ENCODE peak calls at places on chromosomes 4 and X, in ten cellular contexts. Q, F, O, C, B, S, Y, N, D and T are unnamed samples.

GRCh38 chr4:99323761-99324160 is 2.6 kb upstream of the ADH1B start:
- DNase-seq in Q (no peak), F (no peak), O (no peak), C (no peak), B (peak; percentile 76), S (peak; percentile 81), Y (no peak), N (peak; percentile 46), D (peak; percentile 60), T (peak; percentile 76)

GRCh38 chrX:87516716-87517115 is 886 bp upstream of the KLHL4 start:
- DNase-seq in Q (no peak), F (no peak), O (no peak), C (no peak), B (no peak), S (no peak), Y (no peak), N (peak; percentile 55), D (no peak), T (no peak)

GRCh38 chr4:117777721-117778120 is 256.6 kb upstream of the NDST3 start:
- DNase-seq in Q (no peak), F (no peak), O (no peak), C (no peak), B (no peak), S (no peak), Y (no peak), N (no peak), D (no peak), T (no peak)

GRCh38 chr4:27921236-27921635 is 1060.6 kb downstream of the STIM2 start:
- DNase-seq in Q (no peak), F (no peak), O (no peak), C (no peak), B (no peak), S (no peak), Y (no peak), N (peak; percentile 22), D (no peak), T (no peak)

GRCh38 chr4:172962564-172963353 is 205.9 kb upstream of the GALNT7 start:
- DNase-seq in Q (peak; percentile 72), F (no peak), O (no peak), C (no peak), B (no peak), S (peak; percentile 90), Y (no peak), N (peak; percentile 96), D (peak; percentile 93), T (peak; percentile 12)

GRCh38 chr4:185640809-185641675 is 105.7 kb upstream of the PDLIM3 start:
- DNase-seq in Q (no peak), F (peak; percentile 12), O (no peak), C (no peak), B (peak; percentile 70), S (no peak), Y (no peak), N (peak; percentile 82), D (peak; percentile 55), T (no peak)

GRCh38 chrX:154712781-154713391 is 38.0 kb downstream of the GAB3 start:
- DNase-seq in Q (no peak), F (peak; percentile 68), O (no peak), C (no peak), B (no peak), S (no peak), Y (no peak), N (peak; percentile 73), D (no peak), T (no peak)

GRCh38 chr4:120750152-120750525 is 172.4 kb downstream of the PRDM5 start:
- DNase-seq in Q (no peak), F (no peak), O (no peak), C (no peak), B (no peak), S (no peak), Y (no peak), N (no peak), D (no peak), T (no peak)

GRCh38 chr4:76199664-76200211 is 13.9 kb downstream of the SCARB2 start:
- DNase-seq in Q (peak; percentile 35), F (peak; percentile 81), O (no peak), C (no peak), B (no peak), S (no peak), Y (no peak), N (peak; percentile 31), D (no peak), T (peak; percentile 60)

GRCh38 chrX:130013661-130014060 is 31.2 kb downstream of the BCORL1 start:
- DNase-seq in Q (no peak), F (no peak), O (no peak), C (no peak), B (no peak), S (no peak), Y (no peak), N (no peak), D (no peak), T (no peak)

GRCh38 chrX:54928876-54929275 is 8.3 kb downstream of the TRO start:
- DNase-seq in Q (no peak), F (no peak), O (no peak), C (no peak), B (no peak), S (no peak), Y (no peak), N (no peak), D (no peak), T (no peak)
- H3K36me3 ChIP-seq in Q (no peaks in the 10 kb centered on the region), F (no peaks in the 10 kb centered on the region), O (no peaks in the 10 kb centered on the region), C (no peaks in the 10 kb centered on the region), B (peaks cover 2% of the 10 kb centered on the region), S (no peaks in the 10 kb centered on the region), Y (no peaks in the 10 kb centered on the region), N (peaks cover 33% of the 10 kb centered on the region), D (no peaks in the 10 kb centered on the region), T (no peaks in the 10 kb centered on the region)

DNA sequence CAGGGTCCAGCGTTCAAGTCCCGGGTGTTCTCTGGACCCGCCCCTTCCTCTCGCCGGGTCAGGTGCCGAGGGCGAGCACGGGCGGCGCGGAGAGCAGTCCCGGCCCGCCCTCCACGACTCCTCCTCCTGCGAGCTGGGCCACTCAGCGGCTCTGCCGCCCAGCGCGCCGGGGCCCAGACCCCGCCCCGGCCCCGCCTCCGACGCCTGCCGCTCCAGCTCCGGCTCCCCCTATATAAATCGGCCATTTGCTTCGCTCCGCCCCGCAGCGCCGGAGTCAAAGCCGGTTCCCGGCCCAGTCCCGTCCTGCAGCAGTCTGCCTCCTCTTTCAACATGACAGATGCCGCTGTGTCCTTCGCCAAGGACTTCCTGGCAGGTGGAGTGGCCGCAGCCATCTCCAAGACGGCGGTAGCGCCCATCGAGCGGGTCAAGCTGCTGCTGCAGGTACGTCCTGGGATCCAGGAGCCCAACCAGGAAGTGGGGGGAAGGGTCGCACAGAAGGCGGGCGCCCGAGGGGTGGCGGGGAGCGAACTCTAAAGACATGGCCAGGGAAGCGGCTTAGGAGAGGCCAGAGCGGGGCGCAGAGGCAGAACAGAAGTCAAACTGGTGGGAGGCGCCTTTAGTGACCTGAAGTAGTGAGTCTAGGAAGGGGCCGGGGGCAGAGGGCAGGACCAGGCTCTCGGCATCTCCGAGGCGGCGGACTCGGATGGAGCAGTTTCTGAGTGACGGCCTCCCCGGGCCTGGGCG is at the start of gene SLC25A5:
- DNase-seq in Q (peak; percentile 82), F (peak; percentile 49), O (peak; percentile 85), C (peak; percentile 91), B (peak; percentile 43), S (peak; percentile 93), Y (peak; percentile 67), N (peak; percentile 69), D (peak; percentile 72), T (peak; percentile 82)
- TF ChIP-seq POLR2A in Q (peak; percentile 85), F (peak; percentile 94), O (peak; percentile 52), C (peak; percentile 93), B (peak; percentile 74), S (peak; percentile 88), Y (peak; percentile 17), N (peak; percentile 91), D (peak; percentile 83), T (peak; percentile 82)

DNA sequence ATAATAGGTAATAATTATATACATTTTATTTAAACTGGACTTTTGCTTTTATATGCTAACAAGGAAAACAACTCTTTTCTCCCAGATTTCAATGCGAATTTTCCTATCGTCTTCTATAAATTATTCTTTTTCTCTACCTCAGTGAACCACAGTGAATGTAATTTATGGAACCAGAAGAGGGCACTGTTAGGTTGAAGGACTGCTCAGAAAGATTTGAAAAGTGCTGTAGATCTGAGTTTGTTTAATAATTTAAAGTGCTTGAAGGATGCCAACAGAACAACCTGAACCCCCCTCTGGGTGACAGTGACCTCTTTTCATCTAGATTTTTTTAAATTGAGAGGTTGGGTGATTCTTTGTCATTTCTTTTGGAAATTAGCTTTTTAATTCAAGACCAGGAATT is 54.9 kb downstream of the PHOX2B start:
- DNase-seq in Q (no peak), F (no peak), O (no peak), C (no peak), B (no peak), S (no peak), Y (no peak), N (peak; percentile 56), D (no peak), T (no peak)
- TF ChIP-seq CTCF in Q (no peak), F (peak; percentile 46), O (no peak), C (peak; percentile 21), B (peak; percentile 24), S (no peak), Y (no peak), N (peak; percentile 69), D (no peak), T (no peak)

GRCh38 chr4:168388890-168389289 is 70.3 kb upstream of the DDX60 start:
- DNase-seq in Q (no peak), F (no peak), O (no peak), C (no peak), B (no peak), S (no peak), Y (no peak), N (peak; percentile 70), D (no peak), T (no peak)
- H3K36me3 ChIP-seq in Q (no peaks in the 10 kb centered on the region), F (no peaks in the 10 kb centered on the region), O (peaks cover 9% of the 10 kb centered on the region), C (no peaks in the 10 kb centered on the region), B (no peaks in the 10 kb centered on the region), S (no peaks in the 10 kb centered on the region), Y (no peaks in the 10 kb centered on the region), N (no peaks in the 10 kb centered on the region), D (no peaks in the 10 kb centered on the region), T (no peaks in the 10 kb centered on the region)